ENCODE peak calls at places on chromosomes 6 and 20, in ten cellular contexts. C is IMR-90; A is CD4-positive, alpha-beta T cell; Q is H9; P is CD8-positive, alpha-beta T cell; I is neural progenitor cell; F is Caco-2; V is upper lobe of right lung; O is BE2C; U is colonic mucosa. X is an unnamed sample. For H3K27me3, the result is how much of the 10 kb centered on the place peaks cover.

GRCh38 chr6:163137504-163137903 is 277.0 kb upstream of the QKI start:
- DNase-seq in C (no peak), A (no peak), Q (no peak), P (no peak), I (no peak), F (no peak), V (no peak), O (no peak), U (no peak), X (no peak)

GRCh38 chr6:117482240-117483003 is at the start of gene DCBLD1:
- DNase-seq in C (peak), A (peak), Q (peak), P (no peak), I (peak), F (peak), V (peak), O (peak), U (peak), X (peak)

GRCh38 chr6:34973547-34974248 is 84.6 kb downstream of the ANKS1A start:
- DNase-seq in C (no peak), A (no peak), Q (no peak), P (no peak), I (no peak), F (peak), V (no peak), O (no peak), U (no peak), X (no peak)

GRCh38 chr6:132734694-132735236 is 20.9 kb upstream of the VNN1 start:
- DNase-seq in C (peak), A (no peak), Q (no peak), P (no peak), I (no peak), F (peak), V (no peak), O (no peak), U (no peak), X (no peak)

GRCh38 chr6:154602296-154602695 is 91.8 kb upstream of the CNKSR3 start:
- DNase-seq in C (no peak), A (no peak), Q (no peak), P (no peak), I (no peak), F (no peak), V (no peak), O (no peak), U (no peak), X (no peak)

GRCh38 chr20:11431613-11432012 is 486.1 kb upstream of the BTBD3 start:
- DNase-seq in C (no peak), A (no peak), Q (no peak), P (no peak), I (no peak), F (no peak), V (no peak), O (no peak), U (no peak), X (no peak)

GRCh38 chr6:16401868-16402267 is 163.5 kb downstream of the GMPR start:
- DNase-seq in C (no peak), A (no peak), Q (no peak), P (no peak), I (no peak), F (no peak), V (no peak), O (peak), U (no peak), X (no peak)

GRCh38 chr6:136538836-136539235 is 11.4 kb downstream of the MAP7 start:
- DNase-seq in C (no peak), A (no peak), Q (no peak), P (no peak), I (no peak), F (no peak), V (no peak), O (no peak), U (no peak), X (no peak)

GRCh38 chr20:47999166-47999565 is 213.9 kb upstream of the SULF2 start:
- DNase-seq in C (no peak), A (no peak), Q (no peak), P (no peak), I (no peak), F (no peak), V (no peak), O (no peak), U (no peak), X (no peak)

GRCh38 chr6:46128476-46128875 is 1.3 kb upstream of the ENPP4 start:
- DNase-seq in C (no peak), A (no peak), Q (no peak), P (no peak), I (no peak), F (no peak), V (no peak), O (no peak), U (no peak), X (no peak)

GRCh38 chr6:52376763-52377162 is 14.8 kb downstream of the PAQR8 start:
- DNase-seq in C (no peak), A (no peak), Q (no peak), P (no peak), I (no peak), F (no peak), V (no peak), O (no peak), U (no peak), X (no peak)

GRCh38 chr6:31157543-31158139 is at the start of gene CCHCR1:
- DNase-seq in C (no peak), A (no peak), Q (no peak), P (no peak), I (peak), F (no peak), V (no peak), O (no peak), U (no peak), X (no peak)

GRCh38 chr6:31158140-31158862 is at the start of gene TCF19:
- DNase-seq in C (peak), A (peak), Q (peak), P (peak), I (peak), F (peak), V (peak), O (peak), U (peak), X (peak)

GRCh38 chr6:31152776-31153175 is 4.8 kb downstream of the CCHCR1 start:
- DNase-seq in C (no peak), A (no peak), Q (no peak), P (no peak), I (no peak), F (no peak), V (no peak), O (no peak), U (no peak), X (no peak)

GRCh38 chr6:31156647-31157046 is 955 bp downstream of the CCHCR1 start:
- DNase-seq in C (no peak), A (no peak), Q (no peak), P (no peak), I (no peak), F (no peak), V (no peak), O (no peak), U (no peak), X (no peak)

GRCh38 chr6:31154436-31154835 is 3.2 kb downstream of the CCHCR1 start:
- DNase-seq in C (no peak), A (no peak), Q (no peak), P (no peak), I (no peak), F (no peak), V (no peak), O (no peak), U (no peak), X (no peak)
- H3K27me3 ChIP-seq in C (under half), A (under half), Q (under half), P (under half), I (under half), F (under half), V (under half), O (under half), U (under half), X (under half)

DNA sequence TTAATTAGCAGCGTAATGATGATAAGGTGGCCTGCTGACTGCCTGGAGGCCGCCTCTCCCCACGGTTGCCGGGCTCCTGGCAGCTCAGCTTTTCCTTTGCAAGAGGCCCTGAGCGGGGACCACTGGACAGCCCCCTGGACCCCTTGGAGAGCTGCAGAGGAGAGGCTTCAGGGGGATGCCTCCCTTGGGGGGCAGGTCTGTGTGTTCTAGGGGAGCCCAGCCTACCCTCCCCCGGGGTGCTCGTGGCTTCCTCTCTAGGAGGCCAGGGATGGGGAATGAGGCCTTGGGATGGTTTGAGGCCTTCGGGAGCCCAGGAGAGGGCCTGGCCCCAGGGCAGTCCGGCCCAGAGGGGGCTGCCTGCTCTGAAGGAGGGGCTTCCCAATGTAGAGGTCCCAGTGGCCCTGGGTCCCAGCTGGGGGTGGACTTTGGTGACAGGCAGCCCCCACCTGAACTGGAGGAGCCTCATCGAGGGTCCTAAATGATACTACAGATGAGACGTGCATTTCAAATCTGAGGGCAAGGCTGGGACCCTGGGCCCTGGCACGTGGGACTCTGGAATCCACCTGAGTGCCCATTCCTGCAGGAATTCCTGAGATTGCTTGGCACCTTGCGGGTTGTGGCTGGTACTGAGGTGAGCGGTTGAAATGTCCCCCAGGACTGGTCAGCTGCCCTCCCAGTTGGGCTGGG is 66.4 kb upstream of the BHLHE23 start:
- DNase-seq in C (no peak), A (no peak), Q (no peak), P (no peak), I (no peak), F (no peak), V (peak), O (peak), U (no peak), X (no peak)
- H3K27me3 ChIP-seq in C (under half), A (half or more), Q (under half), P (under half), I (half or more), F (under half), V (under half), O (under half), U (under half), X (half or more)

GRCh38 chr20:46260480-46260879 is 47.8 kb downstream of the CDH22 start:
- DNase-seq in C (no peak), A (no peak), Q (no peak), P (no peak), I (no peak), F (no peak), V (no peak), O (no peak), U (no peak), X (no peak)

GRCh38 chr20:46256293-46256692 is 52.0 kb downstream of the CDH22 start:
- DNase-seq in C (no peak), A (no peak), Q (no peak), P (no peak), I (no peak), F (no peak), V (no peak), O (no peak), U (no peak), X (no peak)

GRCh38 chr20:46259260-46259859 is 48.9 kb downstream of the CDH22 start:
- DNase-seq in C (no peak), A (no peak), Q (no peak), P (no peak), I (no peak), F (no peak), V (no peak), O (no peak), U (no peak), X (no peak)

GRCh38 chr20:46255440-46256104 is 52.7 kb downstream of the CDH22 start:
- DNase-seq in C (no peak), A (peak), Q (no peak), P (no peak), I (no peak), F (no peak), V (peak), O (peak), U (peak), X (peak)

GRCh38 chr20:46257887-46258286 is 50.4 kb downstream of the CDH22 start:
- DNase-seq in C (no peak), A (no peak), Q (no peak), P (no peak), I (no peak), F (no peak), V (no peak), O (no peak), U (no peak), X (no peak)
- H3K27me3 ChIP-seq in C (under half), A (under half), Q (under half), P (under half), I (half or more), F (under half), V (under half), O (under half), U (under half), X (half or more)

GRCh38 chr6:149984778-149985177 is 21.0 kb downstream of the ULBP1 start:
- DNase-seq in C (no peak), A (no peak), Q (no peak), P (no peak), I (no peak), F (no peak), V (no peak), O (no peak), U (no peak), X (no peak)
- H3K27me3 ChIP-seq in C (half or more), A (half or more), Q (half or more), P (under half), I (half or more), F (under half), V (half or more), O (half or more), U (half or more), X (half or more)

GRCh38 chr6:63567966-63568365 is 4.3 kb upstream of the LOC128125822 start:
- DNase-seq in C (no peak), A (no peak), Q (no peak), P (no peak), I (no peak), F (no peak), V (no peak), O (no peak), U (no peak), X (no peak)
- H3K27me3 ChIP-seq in C (under half), A (under half), Q (under half), P (under half), I (under half), F (under half), V (under half), O (under half), U (under half), X (under half)

GRCh38 chr20:33281550-33282146 is 1.4 kb upstream of the BPIFB1 start:
- DNase-seq in C (no peak), A (no peak), Q (peak), P (no peak), I (no peak), F (no peak), V (no peak), O (no peak), U (no peak), X (no peak)
- H3K27me3 ChIP-seq in C (under half), A (under half), Q (under half), P (under half), I (under half), F (under half), V (under half), O (under half), U (under half), X (under half)

GRCh38 chr20:61650912-61651733 is 399.1 kb downstream of the CDH4 start:
- DNase-seq in C (no peak), A (no peak), Q (no peak), P (no peak), I (no peak), F (no peak), V (peak), O (no peak), U (no peak), X (no peak)

GRCh38 chr20:61655591-61655990 is 403.5 kb downstream of the CDH4 start:
- DNase-seq in C (no peak), A (no peak), Q (no peak), P (no peak), I (no peak), F (no peak), V (peak), O (no peak), U (no peak), X (no peak)

GRCh38 chr20:61657719-61658377 is 405.8 kb downstream of the CDH4 start:
- DNase-seq in C (no peak), A (no peak), Q (no peak), P (no peak), I (no peak), F (no peak), V (no peak), O (no peak), U (no peak), X (no peak)

GRCh38 chr20:61656198-61656597 is 404.1 kb downstream of the CDH4 start:
- DNase-seq in C (no peak), A (no peak), Q (no peak), P (no peak), I (no peak), F (no peak), V (peak), O (no peak), U (no peak), X (no peak)

GRCh38 chr20:61654726-61655125 is 402.7 kb downstream of the CDH4 start:
- DNase-seq in C (no peak), A (no peak), Q (no peak), P (no peak), I (no peak), F (no peak), V (peak), O (no peak), U (no peak), X (no peak)
- H3K27me3 ChIP-seq in C (under half), A (under half), Q (under half), P (under half), I (under half), F (under half), V (under half), O (under half), U (under half), X (under half)

GRCh38 chr6:10278786-10279185 is 136.1 kb downstream of the TFAP2A start:
- DNase-seq in C (no peak), A (no peak), Q (no peak), P (no peak), I (no peak), F (no peak), V (no peak), O (no peak), U (no peak), X (no peak)
- H3K27me3 ChIP-seq in C (under half), A (under half), Q (under half), P (under half), I (under half), F (under half), V (under half), O (under half), U (under half), X (under half)